ENCODE peak calls at places on chromosomes 2 and 18, in five cellular contexts. D is stimulated activated CD8-positive, alpha-beta memory T cell treated with anti-CD3 and anti-CD28 coated beads, Interleukin-2, amount 100 ng/mL, for 1 hour; S is MV-4-11; J is occipital lobe; T is epithelial cell of esophagus. E is an unnamed sample.
A peak's percentile ranks its signal among the peaks of the same experiment; 100 is the strongest.

GRCh38 chr2:227238242-227239237 is 74.1 kb downstream of the COL4A3 start:
- DNase-seq in D (peak; percentile 36), S (peak; percentile 39), J (peak; percentile 19), T (peak; percentile 68), E (peak; percentile 75)

GRCh38 chr2:49044680-49045079 is 109.6 kb downstream of the FSHR start:
- DNase-seq in D (no peak), S (no peak), J (no peak), T (no peak), E (no peak)

GRCh38 chr18:56648307-56648706 is 2.9 kb upstream of the WDR7 start:
- DNase-seq in D (no peak), S (no peak), J (no peak), T (no peak), E (no peak)

GRCh38 chr18:59202258-59202820 is 17.6 kb upstream of the GRP start:
- DNase-seq in D (no peak), S (no peak), J (no peak), T (no peak), E (no peak)

GRCh38 chr2:120352701-120353590 is 7.0 kb downstream of the INHBB start:
- DNase-seq in D (no peak), S (no peak), J (no peak), T (peak; percentile 29), E (no peak)

GRCh38 chr18:62214790-62215189 is 27.7 kb downstream of the RELCH start:
- DNase-seq in D (no peak), S (no peak), J (no peak), T (no peak), E (no peak)

GRCh38 chr18:63997041-63997440 is 27.2 kb downstream of the SERPINB8 start:
- DNase-seq in D (no peak), S (no peak), J (no peak), T (peak; percentile 56), E (no peak)

GRCh38 chr2:135960150-135960549 is 25.3 kb downstream of the DARS1 start:
- DNase-seq in D (no peak), S (no peak), J (no peak), T (no peak), E (no peak)

GRCh38 chr2:221562226-221562625 is 9.9 kb downstream of the EPHA4 start:
- DNase-seq in D (no peak), S (no peak), J (no peak), T (peak; percentile 16), E (no peak)

GRCh38 chr2:12089001-12089400 is 342.6 kb downstream of the LPIN1 start:
- DNase-seq in D (no peak), S (no peak), J (no peak), T (peak; percentile 19), E (no peak)

E was measured in Ammon's horn.